ENCODE peak calls at places on chromosomes 2 and 18, in four cellular contexts. J is heart right ventricle, R is body of pancreas, M is tibial artery. N is an unnamed sample.

GRCh38 chr2:33153008-33153407 is 206.3 kb downstream of the LTBP1 start:
- DNase-seq in J (no peak), R (no peak), M (no peak), N (no peak)

GRCh38 chr2:130834923-130835765 is 1.6 kb upstream of the ARHGEF4 start:
- DNase-seq in J (no peak), R (no peak), M (no peak), N (peak; percentile 59)

GRCh38 chr18:6681331-6681875 is 48.1 kb upstream of the ARHGAP28 start:
- DNase-seq in J (no peak), R (no peak), M (no peak), N (no peak)

GRCh38 chr2:36769106-36769505 is 72.6 kb downstream of the VIT start:
- DNase-seq in J (no peak), R (no peak), M (no peak), N (peak; percentile 17)

GRCh38 chr2:25331686-25332365 is 9.9 kb downstream of the DNMT3A start:
- DNase-seq in J (no peak), R (no peak), M (no peak), N (no peak)

GRCh38 chr2:68172990-68173715 is 15.5 kb downstream of the PNO1 start:
- DNase-seq in J (no peak), R (no peak), M (no peak), N (no peak)

GRCh38 chr2:62569907-62570793 is 64.2 kb upstream of the TMEM17 start:
- DNase-seq in J (no peak), R (peak; percentile 68), M (no peak), N (peak; percentile 59)

GRCh38 chr2:207599641-207600040 is 25.6 kb downstream of the METTL21A start:
- DNase-seq in J (no peak), R (no peak), M (no peak), N (no peak)

GRCh38 chr2:47373747-47374146 is 29.2 kb upstream of the MSH2 start:
- DNase-seq in J (no peak), R (peak; percentile 23), M (no peak), N (peak; percentile 66)

GRCh38 chr2:19881221-19881620 is 20.6 kb downstream of the TTC32 start:
- DNase-seq in J (no peak), R (no peak), M (no peak), N (peak; percentile 19)

DNA sequence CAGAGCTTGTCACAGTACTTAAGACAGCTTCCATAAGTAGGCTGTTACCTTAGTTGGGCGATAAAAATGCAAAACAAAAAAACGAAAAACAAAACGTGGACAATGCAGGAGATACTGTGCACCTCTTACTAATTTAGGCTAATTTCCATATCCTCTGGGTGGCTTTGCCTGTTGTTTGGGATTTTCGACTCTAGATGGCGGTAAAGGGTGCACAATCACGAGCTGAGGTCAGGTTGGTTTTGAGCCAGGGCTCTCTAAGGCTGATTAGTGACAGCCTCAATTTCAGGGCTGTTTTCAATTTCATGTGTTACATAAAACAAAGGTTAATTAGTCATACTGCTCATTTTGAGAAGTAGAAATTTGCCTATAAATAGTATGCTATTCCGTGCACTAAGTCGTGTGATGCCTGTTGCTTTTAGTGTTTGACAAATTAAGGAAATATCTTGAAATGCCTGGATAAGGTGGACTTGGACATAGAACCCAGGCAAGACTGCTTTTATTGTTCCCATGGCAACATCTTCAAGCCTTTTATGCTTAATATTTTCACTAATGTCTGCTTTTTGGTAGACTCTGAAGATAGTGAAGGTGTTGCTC is 493.1 kb downstream of the SOCS6 start:
- DNase-seq in J (no peak), R (peak; percentile 59), M (no peak), N (peak; percentile 92)
- TF ChIP-seq CTCF in J (peak; percentile 49), R (peak; percentile 50), M (no peak), N (peak; percentile 91)

DNA sequence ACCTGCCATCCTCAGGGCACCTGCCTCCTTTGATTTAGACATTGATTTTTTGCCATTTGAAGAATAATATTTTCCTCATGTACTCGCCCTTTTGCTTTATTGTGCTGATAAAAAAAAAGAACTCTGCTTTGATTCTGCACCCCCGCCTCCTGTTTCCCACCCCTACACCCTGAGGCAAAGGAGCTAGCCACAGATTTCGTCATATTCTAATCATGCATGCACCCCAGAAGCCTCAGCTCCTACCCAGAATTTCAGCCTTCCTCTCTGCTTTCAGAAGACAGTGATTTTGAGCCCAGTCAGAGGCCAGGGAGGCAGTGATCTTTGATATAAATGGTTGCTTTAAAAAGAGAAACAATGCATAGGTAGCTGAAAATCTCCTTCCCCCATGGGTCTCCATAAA is 329.0 kb downstream of the PTPRM start:
- DNase-seq in J (no peak), R (no peak), M (no peak), N (no peak)
- H3K4me1 ChIP-seq in J (peaks cover 37% of the 10 kb centered on the region), R (no peaks in the 10 kb centered on the region), M (peaks cover 9% of the 10 kb centered on the region), N (peaks cover 33% of the 10 kb centered on the region)

DNA sequence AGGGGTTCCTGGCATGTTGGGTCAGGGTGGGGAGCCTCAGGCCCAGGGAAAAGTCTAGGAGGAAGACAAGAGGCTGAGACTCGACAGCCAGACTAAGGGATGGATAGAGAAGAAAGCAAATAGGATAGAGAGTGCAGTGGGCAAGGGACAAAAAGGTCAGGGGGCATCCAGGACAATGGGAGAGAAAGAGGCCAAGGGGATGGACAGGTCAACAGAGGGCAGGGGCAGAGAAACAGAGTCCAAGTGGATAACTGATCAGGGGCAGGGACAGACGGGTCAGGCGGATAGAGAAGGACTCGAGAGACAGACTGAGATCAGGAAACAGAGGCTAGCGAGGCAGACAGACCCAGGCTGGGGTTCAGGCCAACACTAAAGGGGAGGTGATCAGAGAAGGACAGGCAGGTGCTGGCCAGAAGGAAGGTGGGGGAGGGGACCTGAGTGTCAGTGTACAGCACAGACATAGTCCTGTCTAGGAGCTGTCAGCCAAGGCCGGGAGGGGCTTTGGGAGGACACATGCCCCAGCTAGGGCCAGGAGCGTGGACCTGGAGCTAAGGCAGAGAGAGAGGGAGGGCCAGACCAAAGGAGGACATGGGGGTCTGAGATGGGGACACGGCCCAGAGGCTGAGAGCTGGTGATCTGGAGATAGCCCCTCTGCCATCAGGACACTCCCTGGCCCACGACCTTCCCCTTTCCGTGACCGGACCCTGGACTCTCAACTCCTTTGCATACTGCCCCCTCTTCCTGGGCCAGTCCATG is 12.2 kb downstream of the ASIC4 start:
- DNase-seq in J (no peak), R (no peak), M (no peak), N (no peak)
- H3K27ac ChIP-seq in J (peak overlapping the region; percentile 36), R (no peak overlapping the region), M (no peak overlapping the region), N (no peak overlapping the region)

GRCh38 chr2:217932661-217933325 is 70.0 kb downstream of the TNS1 start:
- DNase-seq in J (no peak), R (no peak), M (no peak), N (no peak)
- TF ChIP-seq CTCF in J (peak; percentile 5), R (no peak), M (peak; percentile 7), N (peak; percentile 57)

DNA sequence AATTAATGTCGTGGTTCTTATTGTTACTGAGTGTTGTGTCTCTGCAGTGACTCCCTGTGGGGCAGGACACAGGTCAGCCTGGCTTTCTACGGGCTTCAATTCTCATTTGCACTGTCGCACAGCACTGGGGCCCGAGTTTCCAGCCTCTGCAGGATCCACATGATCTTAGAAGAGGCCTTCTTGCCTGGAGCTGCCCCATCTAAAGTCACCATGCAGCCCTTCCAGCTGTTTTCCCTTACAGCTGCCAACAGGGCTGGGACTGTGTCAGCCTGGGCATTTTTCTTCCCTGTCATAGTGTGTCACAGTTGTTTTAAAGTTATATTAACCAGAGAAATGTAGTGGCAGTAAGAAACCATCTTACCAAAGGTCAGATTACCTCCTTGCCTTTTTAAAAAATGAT is 27.0 kb downstream of the FHL2 start:
- DNase-seq in J (no peak), R (no peak), M (no peak), N (no peak)
- H3K4me1 ChIP-seq in J (peaks cover 32% of the 10 kb centered on the region), R (peaks cover 6% of the 10 kb centered on the region), M (peaks cover 9% of the 10 kb centered on the region), N (no peaks in the 10 kb centered on the region)

GRCh38 chr2:238865015-238865719 is 17.3 kb downstream of the TWIST2 start:
- DNase-seq in J (no peak), R (no peak), M (no peak), N (peak; percentile 45)
- H3K27ac ChIP-seq in J (peak overlapping the region; percentile 76), R (no peak overlapping the region), M (peak overlapping the region; percentile 86), N (no peak overlapping the region)

DNA sequence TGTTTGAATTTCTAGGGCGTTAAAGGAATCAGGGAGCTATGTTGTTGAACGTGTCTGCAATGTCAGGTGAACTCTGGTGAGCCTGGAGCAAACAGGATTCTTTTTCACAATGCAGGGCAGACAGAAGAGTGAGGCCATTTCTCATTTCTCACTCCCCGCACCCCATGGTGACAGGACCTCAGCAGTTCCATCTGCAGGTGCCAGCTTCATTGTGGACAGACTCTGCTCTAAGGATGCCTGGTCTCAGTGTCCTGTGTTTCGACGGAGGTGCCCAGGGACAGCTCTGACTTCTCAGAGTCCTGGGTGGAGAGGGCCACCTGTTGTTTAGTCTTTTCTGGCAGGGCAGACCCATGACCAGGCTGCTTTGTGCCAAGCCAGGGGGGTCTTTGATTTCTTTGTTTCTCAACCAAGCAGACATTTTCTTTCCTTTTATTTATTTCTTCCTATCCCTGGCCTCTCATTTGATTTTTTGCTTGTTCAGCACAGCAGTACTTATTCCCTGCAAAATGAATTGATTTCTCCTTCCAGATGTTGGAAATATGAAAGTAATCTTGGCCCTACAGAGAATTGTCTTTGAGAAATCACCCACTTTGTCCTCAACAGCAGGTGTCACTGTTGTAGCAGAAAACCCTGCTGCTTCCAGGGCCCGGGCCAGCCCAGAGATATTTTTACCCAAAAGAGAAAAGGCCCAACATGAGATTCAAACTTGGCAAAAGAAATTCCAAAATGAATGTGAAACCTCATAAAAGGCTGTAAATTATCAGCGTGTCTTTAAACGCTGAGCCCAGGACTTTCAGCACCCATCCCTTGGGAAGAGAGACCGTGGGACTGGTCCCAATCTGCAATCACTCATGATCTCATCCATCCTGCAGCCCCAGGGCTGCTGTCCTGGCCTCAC is 201.6 kb downstream of the RNF144A start:
- DNase-seq in J (no peak), R (no peak), M (no peak), N (peak; percentile 77)
- TF ChIP-seq CTCF in J (peak; percentile 56), R (peak; percentile 30), M (peak; percentile 49), N (peak; percentile 89)

GRCh38 chr2:197497301-197497700 is 2.3 kb downstream of the HSPD1 start:
- DNase-seq in J (no peak), R (no peak), M (no peak), N (no peak)

GRCh38 chr2:197496695-197497094 is 2.9 kb downstream of the HSPD1 start:
- DNase-seq in J (no peak), R (no peak), M (no peak), N (no peak)

GRCh38 chr2:197498937-197499593 is 575 bp downstream of the HSPD1 start:
- DNase-seq in J (peak; percentile 59), R (peak; percentile 72), M (peak; percentile 77), N (peak; percentile 76)

GRCh38 chr2:197499594-197500502 is at the start of the genes HSPD1 and HSPE1:
- DNase-seq in J (peak; percentile 97), R (peak; percentile 98), M (peak; percentile 99), N (peak; percentile 99)

DNA sequence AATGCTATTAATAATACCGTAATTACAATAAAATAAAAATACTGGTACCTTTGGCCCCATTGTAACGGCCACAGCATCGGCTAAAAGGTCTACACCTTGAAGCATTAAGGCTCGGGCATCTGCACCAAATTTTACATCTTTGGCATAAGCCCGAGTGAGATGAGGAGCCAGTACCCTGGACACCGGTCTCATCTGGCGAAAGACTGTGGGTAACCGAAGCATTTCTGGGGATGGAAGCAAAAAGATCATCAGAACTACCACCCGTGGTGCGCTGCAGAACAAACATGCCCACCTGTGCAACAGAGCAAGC is 1.1 kb downstream of the HSPD1 start:
- DNase-seq in J (no peak), R (no peak), M (no peak), N (no peak)
- H3K4me1 ChIP-seq in J (peaks cover 39% of the 10 kb centered on the region), R (peaks cover 52% of the 10 kb centered on the region), M (peaks cover 23% of the 10 kb centered on the region), N (peaks cover 14% of the 10 kb centered on the region)